ENCODE peak calls at places on chromosomes 7 and 10, in eight cellular contexts. One of them, this sample, is unnamed.
A peak's percentile ranks its signal among the peaks of the same experiment; 100 is the strongest.

GRCh38 chr10:132043861-132044695 is 21.7 kb upstream of the JAKMIP3 start:
- DNase-seq in stomach: no peak
- DNase-seq in GM13977: no peak
- DNase-seq in prostate gland: no peak
- DNase-seq in GM13976: no peak
- DNase-seq in Peyer's patch: no peak
- DNase-seq in AG09319: no peak
- DNase-seq in foreskin fibroblast: no peak
- DNase-seq in this sample: no peak

GRCh38 chr7:18087687-18088078 is 60.0 kb upstream of the PRPS1L1 start:
- DNase-seq in stomach: no peak
- DNase-seq in GM13977: no peak
- DNase-seq in prostate gland: no peak
- DNase-seq in GM13976: peak; percentile 8
- DNase-seq in Peyer's patch: no peak
- DNase-seq in AG09319: no peak
- DNase-seq in foreskin fibroblast: peak; percentile 1
- DNase-seq in this sample: no peak

GRCh38 chr7:78769551-78770101 is 683.8 kb downstream of the MAGI2 start:
- DNase-seq in stomach: no peak
- DNase-seq in GM13977: peak; percentile 4
- DNase-seq in prostate gland: no peak
- DNase-seq in GM13976: peak; percentile 18
- DNase-seq in Peyer's patch: no peak
- DNase-seq in AG09319: no peak
- DNase-seq in foreskin fibroblast: peak; percentile 47
- DNase-seq in this sample: no peak

GRCh38 chr10:100508691-100509150 is 10.9 kb downstream of the SEC31B start:
- DNase-seq in stomach: no peak
- DNase-seq in GM13977: peak; percentile 57
- DNase-seq in prostate gland: no peak
- DNase-seq in GM13976: peak; percentile 56
- DNase-seq in Peyer's patch: no peak
- DNase-seq in AG09319: peak; percentile 23
- DNase-seq in foreskin fibroblast: peak; percentile 80
- DNase-seq in this sample: no peak

GRCh38 chr7:128167316-128167691 is 73.8 kb upstream of the LEP start:
- DNase-seq in stomach: peak; percentile 28
- DNase-seq in GM13977: peak; percentile 81
- DNase-seq in prostate gland: no peak
- DNase-seq in GM13976: peak; percentile 77
- DNase-seq in Peyer's patch: no peak
- DNase-seq in AG09319: no peak
- DNase-seq in foreskin fibroblast: peak; percentile 70
- DNase-seq in this sample: no peak

GRCh38 chr10:26528715-26529393 is 90.7 kb downstream of the APBB1IP start:
- DNase-seq in stomach: no peak
- DNase-seq in GM13977: peak; percentile 22
- DNase-seq in prostate gland: no peak
- DNase-seq in GM13976: peak; percentile 55
- DNase-seq in Peyer's patch: no peak
- DNase-seq in AG09319: no peak
- DNase-seq in foreskin fibroblast: no peak
- DNase-seq in this sample: no peak

GRCh38 chr7:105210721-105211205 is 178.0 kb downstream of the SRPK2 start:
- DNase-seq in stomach: peak; percentile 66
- DNase-seq in GM13977: peak; percentile 22
- DNase-seq in prostate gland: no peak
- DNase-seq in GM13976: peak; percentile 25
- DNase-seq in Peyer's patch: no peak
- DNase-seq in AG09319: no peak
- DNase-seq in foreskin fibroblast: no peak
- DNase-seq in this sample: no peak

GRCh38 chr7:140049339-140050024 is 13.3 kb downstream of the PARP12 start:
- DNase-seq in stomach: no peak
- DNase-seq in GM13977: no peak
- DNase-seq in prostate gland: no peak
- DNase-seq in GM13976: no peak
- DNase-seq in Peyer's patch: peak; percentile 64
- DNase-seq in AG09319: no peak
- DNase-seq in foreskin fibroblast: no peak
- DNase-seq in this sample: no peak

GRCh38 chr7:108211382-108212201 is 81.4 kb upstream of the LAMB4 start:
- DNase-seq in stomach: peak; percentile 31
- DNase-seq in GM13977: no peak
- DNase-seq in prostate gland: no peak
- DNase-seq in GM13976: no peak
- DNase-seq in Peyer's patch: no peak
- DNase-seq in AG09319: no peak
- DNase-seq in foreskin fibroblast: peak; percentile 29
- DNase-seq in this sample: no peak

GRCh38 chr10:25564351-25564750 is 369.7 kb upstream of the MYO3A start:
- DNase-seq in stomach: no peak
- DNase-seq in GM13977: no peak
- DNase-seq in prostate gland: no peak
- DNase-seq in GM13976: no peak
- DNase-seq in Peyer's patch: no peak
- DNase-seq in AG09319: no peak
- DNase-seq in foreskin fibroblast: no peak
- DNase-seq in this sample: no peak

GRCh38 chr10:60989400-60989876 is 45.5 kb upstream of the RHOBTB1 start:
- DNase-seq in stomach: peak; percentile 57
- DNase-seq in GM13977: no peak
- DNase-seq in prostate gland: no peak
- DNase-seq in GM13976: peak; percentile 27
- DNase-seq in Peyer's patch: no peak
- DNase-seq in AG09319: no peak
- DNase-seq in foreskin fibroblast: no peak
- DNase-seq in this sample: no peak

GRCh38 chr7:70693690-70694356 is 438.1 kb upstream of the GALNT17 start:
- DNase-seq in stomach: peak; percentile 76
- DNase-seq in GM13977: peak; percentile 91
- DNase-seq in prostate gland: peak; percentile 74
- DNase-seq in GM13976: peak; percentile 87
- DNase-seq in Peyer's patch: peak; percentile 92
- DNase-seq in AG09319: no peak
- DNase-seq in foreskin fibroblast: peak; percentile 76
- DNase-seq in this sample: no peak

GRCh38 chr10:19048901-19049300 is 300 bp downstream of the MALRD1 start:
- DNase-seq in stomach: no peak
- DNase-seq in GM13977: no peak
- DNase-seq in prostate gland: no peak
- DNase-seq in GM13976: no peak
- DNase-seq in Peyer's patch: no peak
- DNase-seq in AG09319: no peak
- DNase-seq in foreskin fibroblast: no peak
- DNase-seq in this sample: no peak

DNA sequence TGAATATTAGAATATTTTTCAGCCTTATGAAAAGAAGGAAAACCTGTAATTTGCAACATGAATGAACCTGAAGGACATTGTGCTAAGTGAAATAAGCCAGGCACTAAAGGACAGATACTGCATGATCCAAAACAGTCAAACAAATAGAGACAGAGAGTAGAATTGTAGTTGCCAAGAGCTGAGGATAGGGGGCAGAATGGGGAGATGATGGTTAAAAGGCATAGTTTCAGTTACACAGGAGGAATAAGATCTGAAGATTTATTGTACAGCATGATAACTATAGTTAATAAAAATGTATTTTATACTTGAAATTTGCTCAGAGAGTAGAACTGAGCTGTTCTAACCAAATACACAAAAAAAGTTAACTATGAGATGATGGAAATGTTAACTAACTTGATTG is 149.0 kb upstream of the TMEM106B start:
- DNase-seq in stomach: no peak
- DNase-seq in GM13977: no peak
- DNase-seq in prostate gland: no peak
- DNase-seq in GM13976: no peak
- DNase-seq in Peyer's patch: no peak
- DNase-seq in AG09319: no peak
- DNase-seq in foreskin fibroblast: no peak
- DNase-seq in this sample: no peak
- TF ChIP-seq CTCF in stomach: no peak
- TF ChIP-seq CTCF in GM13977: peak; percentile 36
- TF ChIP-seq CTCF in prostate gland: no peak
- TF ChIP-seq CTCF in GM13976: peak; percentile 15
- TF ChIP-seq CTCF in Peyer's patch: no peak
- TF ChIP-seq CTCF in AG09319: peak; percentile 21
- TF ChIP-seq CTCF in foreskin fibroblast: peak; percentile 28
- TF ChIP-seq CTCF in this sample: no peak

GRCh38 chr7:46685051-46685450 is 764.0 kb upstream of the IGFBP3 start:
- DNase-seq in stomach: no peak
- DNase-seq in GM13977: no peak
- DNase-seq in prostate gland: no peak
- DNase-seq in GM13976: no peak
- DNase-seq in Peyer's patch: no peak
- DNase-seq in AG09319: no peak
- DNase-seq in foreskin fibroblast: no peak
- DNase-seq in this sample: no peak
- TF ChIP-seq CTCF in stomach: no peak
- TF ChIP-seq CTCF in GM13977: no peak
- TF ChIP-seq CTCF in prostate gland: no peak
- TF ChIP-seq CTCF in GM13976: no peak
- TF ChIP-seq CTCF in Peyer's patch: no peak
- TF ChIP-seq CTCF in AG09319: no peak
- TF ChIP-seq CTCF in foreskin fibroblast: no peak
- TF ChIP-seq CTCF in this sample: no peak

DNA sequence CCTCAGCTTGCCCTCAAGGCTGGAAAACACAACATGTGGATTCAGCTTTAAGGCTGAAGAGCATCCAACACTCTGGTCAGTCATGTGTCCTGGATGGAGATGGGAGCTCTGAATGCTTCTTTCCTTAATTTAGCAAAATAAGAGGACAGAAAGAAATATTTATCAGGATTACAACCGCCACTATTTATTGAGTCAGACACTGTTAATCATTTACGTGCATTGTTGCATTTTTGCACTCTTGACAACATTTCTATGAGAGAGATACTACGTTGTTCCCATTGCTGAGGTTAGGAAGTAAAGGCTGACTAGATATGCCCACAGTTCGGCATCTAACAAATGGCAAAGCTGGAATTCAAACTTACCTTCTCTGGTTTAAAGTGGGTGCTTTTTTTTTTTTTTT is 101.8 kb upstream of the KMT2C start:
- DNase-seq in stomach: no peak
- DNase-seq in GM13977: no peak
- DNase-seq in prostate gland: no peak
- DNase-seq in GM13976: no peak
- DNase-seq in Peyer's patch: no peak
- DNase-seq in AG09319: no peak
- DNase-seq in foreskin fibroblast: no peak
- DNase-seq in this sample: no peak
- TF ChIP-seq CTCF in stomach: no peak
- TF ChIP-seq CTCF in GM13977: no peak
- TF ChIP-seq CTCF in prostate gland: no peak
- TF ChIP-seq CTCF in GM13976: no peak
- TF ChIP-seq CTCF in Peyer's patch: no peak
- TF ChIP-seq CTCF in AG09319: no peak
- TF ChIP-seq CTCF in foreskin fibroblast: no peak
- TF ChIP-seq CTCF in this sample: no peak

GRCh38 chr10:13617146-13617545 is 30.4 kb downstream of the PRPF18 start:
- DNase-seq in stomach: no peak
- DNase-seq in GM13977: no peak
- DNase-seq in prostate gland: no peak
- DNase-seq in GM13976: no peak
- DNase-seq in Peyer's patch: no peak
- DNase-seq in AG09319: no peak
- DNase-seq in foreskin fibroblast: peak; percentile 17
- DNase-seq in this sample: no peak

GRCh38 chr10:13615650-13616049 is 28.9 kb downstream of the PRPF18 start:
- DNase-seq in stomach: no peak
- DNase-seq in GM13977: no peak
- DNase-seq in prostate gland: no peak
- DNase-seq in GM13976: no peak
- DNase-seq in Peyer's patch: no peak
- DNase-seq in AG09319: no peak
- DNase-seq in foreskin fibroblast: no peak
- DNase-seq in this sample: no peak

GRCh38 chr10:13614530-13615332 is 28.0 kb downstream of the PRPF18 start:
- DNase-seq in stomach: no peak
- DNase-seq in GM13977: no peak
- DNase-seq in prostate gland: peak; percentile 40
- DNase-seq in GM13976: no peak
- DNase-seq in Peyer's patch: no peak
- DNase-seq in AG09319: no peak
- DNase-seq in foreskin fibroblast: peak; percentile 66
- DNase-seq in this sample: no peak

GRCh38 chr10:13612654-13613373 is 26.0 kb downstream of the PRPF18 start:
- DNase-seq in stomach: no peak
- DNase-seq in GM13977: no peak
- DNase-seq in prostate gland: no peak
- DNase-seq in GM13976: no peak
- DNase-seq in Peyer's patch: no peak
- DNase-seq in AG09319: no peak
- DNase-seq in foreskin fibroblast: peak; percentile 16
- DNase-seq in this sample: no peak

GRCh38 chr10:13613519-13613918 is 26.8 kb downstream of the PRPF18 start:
- DNase-seq in stomach: no peak
- DNase-seq in GM13977: no peak
- DNase-seq in prostate gland: peak; percentile 9
- DNase-seq in GM13976: no peak
- DNase-seq in Peyer's patch: no peak
- DNase-seq in AG09319: no peak
- DNase-seq in foreskin fibroblast: peak; percentile 76
- DNase-seq in this sample: no peak
- TF ChIP-seq CTCF in stomach: no peak
- TF ChIP-seq CTCF in GM13977: peak; percentile 30
- TF ChIP-seq CTCF in prostate gland: peak; percentile 45
- TF ChIP-seq CTCF in GM13976: no peak
- TF ChIP-seq CTCF in Peyer's patch: no peak
- TF ChIP-seq CTCF in AG09319: peak; percentile 37
- TF ChIP-seq CTCF in foreskin fibroblast: peak; percentile 45
- TF ChIP-seq CTCF in this sample: no peak